ENCODE peak calls at places on chromosomes 11 and 22, in four cellular contexts. E is sigmoid colon, X is stomach, V is neural progenitor cell. C is an unnamed sample.

GRCh38 chr11:11843233-11843632 is 1.5 kb downstream of the USP47 start:
- DNase-seq in E (no peak), X (no peak), V (peak; percentile 11), C (no peak)

GRCh38 chr11:12598330-12599256 is 75.6 kb upstream of the TEAD1 start:
- DNase-seq in E (no peak), X (no peak), V (no peak), C (no peak)

GRCh38 chr11:3231851-3232744 is at the start of gene MRGPRE:
- DNase-seq in E (peak; percentile 61), X (no peak), V (no peak), C (no peak)

GRCh38 chr11:78857688-78858087 is 283.0 kb upstream of the NARS2 start:
- DNase-seq in E (no peak), X (no peak), V (no peak), C (no peak)

GRCh38 chr11:77411238-77411637 is 62.7 kb downstream of the PAK1 start:
- DNase-seq in E (peak; percentile 66), X (no peak), V (peak; percentile 32), C (no peak)

GRCh38 chr11:60870276-60870675 is 2.9 kb downstream of the ZP1 start:
- DNase-seq in E (peak; percentile 32), X (no peak), V (peak; percentile 11), C (no peak)

GRCh38 chr11:1877211-1878133 is 14.2 kb downstream of the PRR33 start:
- DNase-seq in E (peak; percentile 80), X (peak; percentile 61), V (no peak), C (peak; percentile 89)

GRCh38 chr11:19290356-19290755 is 49.6 kb upstream of the E2F8 start:
- DNase-seq in E (no peak), X (no peak), V (no peak), C (no peak)

GRCh38 chr11:16925495-16926065 is 88.6 kb downstream of the PLEKHA7 start:
- DNase-seq in E (peak; percentile 66), X (no peak), V (peak; percentile 91), C (peak; percentile 60)

GRCh38 chr22:23621082-23621780 is 10.9 kb downstream of the DRICH1 start:
- DNase-seq in E (no peak), X (no peak), V (peak; percentile 9), C (no peak)

GRCh38 chr11:15282754-15283153 is 168.0 kb downstream of the INSC start:
- DNase-seq in E (no peak), X (no peak), V (no peak), C (no peak)

GRCh38 chr11:13667245-13667644 is 1.2 kb upstream of the FAR1 start:
- DNase-seq in E (no peak), X (no peak), V (peak; percentile 12), C (no peak)

DNA sequence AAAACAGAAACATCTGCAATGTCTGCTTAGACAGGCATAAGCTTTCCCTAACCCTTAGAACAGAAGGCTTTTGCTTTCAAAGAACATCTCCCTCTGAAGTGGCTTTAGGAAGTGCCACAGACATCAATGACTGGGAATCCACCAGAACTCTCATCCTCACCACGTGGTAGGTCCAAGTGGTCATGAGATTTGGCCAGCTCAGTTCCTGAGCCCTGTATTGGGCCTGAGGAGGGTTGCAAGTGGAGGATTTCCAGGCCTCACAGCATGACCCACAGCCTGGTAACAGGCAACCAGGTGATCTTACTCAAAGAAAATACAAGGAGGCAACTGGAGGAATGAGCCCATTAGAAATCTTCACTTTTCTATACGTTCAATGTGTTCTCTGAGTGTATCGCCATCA is 1.6 kb downstream of the CASP1 start:
- DNase-seq in E (no peak), X (no peak), V (no peak), C (no peak)
- H3K27ac ChIP-seq in E (no peak overlapping the region), X (peak overlapping the region; percentile 83), V (no peak overlapping the region), C (no peak overlapping the region)

GRCh38 chr22:35319244-35319985 is 19.7 kb downstream of the TOM1 start:
- DNase-seq in E (no peak), X (no peak), V (no peak), C (no peak)
- H3K36me3 ChIP-seq in E (peaks cover 58% of the 10 kb centered on the region), X (peaks cover 50% of the 10 kb centered on the region), V (no peaks in the 10 kb centered on the region), C (peaks cover 34% of the 10 kb centered on the region)

GRCh38 chr22:48532986-48533385 is 1294.7 kb downstream of the BRD1 start:
- DNase-seq in E (no peak), X (no peak), V (no peak), C (no peak)
- H3K9me3 ChIP-seq in E (no peaks in the 10 kb centered on the region), X (no peaks in the 10 kb centered on the region), V (no peaks in the 10 kb centered on the region), C (no peaks in the 10 kb centered on the region)

DNA sequence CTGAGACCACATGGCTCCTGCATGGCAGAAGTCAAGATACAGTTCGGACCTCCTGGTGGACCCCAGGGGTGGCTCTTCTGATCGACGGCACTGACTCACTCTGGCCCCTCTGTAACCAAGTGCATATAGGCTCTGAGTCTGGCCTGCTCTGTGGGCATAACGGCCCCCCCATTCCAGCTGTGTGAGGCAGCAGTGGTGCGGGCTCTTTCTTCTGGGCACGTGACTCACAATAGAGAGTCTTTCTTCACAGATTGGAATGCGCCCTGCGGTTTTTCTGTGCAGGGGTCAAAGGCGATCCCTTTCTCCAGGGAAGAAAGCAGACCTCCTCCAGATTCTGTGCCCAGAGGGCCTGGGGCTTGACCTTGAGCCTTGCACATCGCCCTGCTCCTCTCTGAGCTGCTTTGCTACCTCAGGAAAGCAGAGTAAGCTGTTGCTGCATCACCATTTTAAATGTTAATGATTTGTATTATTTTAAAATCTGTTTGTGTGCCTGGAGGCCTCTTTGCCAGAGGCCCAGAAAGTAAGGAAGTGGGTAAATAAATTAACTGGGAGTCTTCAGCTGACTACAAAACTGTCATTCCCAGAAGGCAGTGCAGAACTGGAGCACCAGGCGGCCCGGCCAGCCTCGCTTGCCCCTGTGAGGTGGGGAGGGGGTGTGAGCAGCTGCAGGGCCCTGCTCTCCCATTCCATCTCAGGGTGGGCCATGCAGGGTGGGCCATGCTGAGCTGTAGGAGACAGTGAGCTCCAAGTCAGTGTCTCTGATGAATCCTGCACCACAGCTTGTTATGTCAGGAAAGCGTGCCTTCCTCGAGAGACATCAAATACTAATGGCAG is 199.0 kb downstream of the GRIK4 start:
- DNase-seq in E (peak; percentile 87), X (no peak), V (peak; percentile 72), C (peak; percentile 30)
- H3K27ac ChIP-seq in E (peak overlapping the region; percentile 67), X (no peak overlapping the region), V (no peak overlapping the region), C (no peak overlapping the region)

GRCh38 chr22:36366291-36366708 is 21.5 kb downstream of the MYH9 start:
- DNase-seq in E (peak; percentile 90), X (no peak), V (no peak), C (no peak)
- H3K36me3 ChIP-seq in E (no peaks in the 10 kb centered on the region), X (no peaks in the 10 kb centered on the region), V (no peaks in the 10 kb centered on the region), C (no peaks in the 10 kb centered on the region)

GRCh38 chr11:65186701-65187100 is 5.0 kb downstream of the CAPN1 start:
- DNase-seq in E (no peak), X (no peak), V (no peak), C (no peak)
- H3K9me3 ChIP-seq in E (no peaks in the 10 kb centered on the region), X (no peaks in the 10 kb centered on the region), V (no peaks in the 10 kb centered on the region), C (no peaks in the 10 kb centered on the region)

GRCh38 chr11:44217432-44217831 is 92.5 kb downstream of the ALX4 start:
- DNase-seq in E (no peak), X (no peak), V (no peak), C (no peak)
- H3K27ac ChIP-seq in E (no peak overlapping the region), X (no peak overlapping the region), V (no peak overlapping the region), C (no peak overlapping the region)

GRCh38 chr11:115920841-115921480 is 416.7 kb upstream of the CADM1 start:
- DNase-seq in E (no peak), X (no peak), V (peak; percentile 24), C (no peak)
- H3K36me3 ChIP-seq in E (no peaks in the 10 kb centered on the region), X (no peaks in the 10 kb centered on the region), V (no peaks in the 10 kb centered on the region), C (no peaks in the 10 kb centered on the region)

GRCh38 chr22:47623056-47623739 is 860.7 kb downstream of the TBC1D22A start:
- DNase-seq in E (peak; percentile 28), X (no peak), V (no peak), C (no peak)

GRCh38 chr22:47622541-47622940 is 860.1 kb downstream of the TBC1D22A start:
- DNase-seq in E (peak; percentile 41), X (peak; percentile 17), V (no peak), C (no peak)

GRCh38 chr22:47620391-47620790 is 857.9 kb downstream of the TBC1D22A start:
- DNase-seq in E (peak; percentile 46), X (peak; percentile 21), V (no peak), C (no peak)

GRCh38 chr22:47619631-47620030 is 857.2 kb downstream of the TBC1D22A start:
- DNase-seq in E (peak; percentile 61), X (peak; percentile 14), V (no peak), C (no peak)

GRCh38 chr22:47621253-47621652 is 858.8 kb downstream of the TBC1D22A start:
- DNase-seq in E (peak; percentile 24), X (no peak), V (no peak), C (no peak)
- H3K9me3 ChIP-seq in E (no peaks in the 10 kb centered on the region), X (no peaks in the 10 kb centered on the region), V (no peaks in the 10 kb centered on the region), C (no peaks in the 10 kb centered on the region)

C was measured in pancreas.